ENCODE peak calls at places on chromosomes 1 and 21, in six cellular contexts. F is neural progenitor cell, K is PC-9, N is PC-3, R is GM23248, D is MM.1S. M is an unnamed sample. For H3F3A, the result is how much of the 10 kb centered on the place peaks cover.

GRCh38 chr1:214583824-214584554 is 19.0 kb upstream of the CENPF start:
- DNase-seq in F (no peak), K (no peak), N (peak), R (peak), D (no peak), M (no peak)

GRCh38 chr1:147669475-147670318 is 627 bp downstream of the ACP6 start:
- DNase-seq in F (peak), K (peak), N (peak), R (peak), D (peak), M (peak)

GRCh38 chr1:67572594-67573221 is 112.3 kb upstream of the GADD45A start:
- DNase-seq in F (no peak), K (peak), N (peak), R (peak), D (no peak), M (no peak)

GRCh38 chr1:241964550-241965241 is 7.1 kb downstream of the BECN2 start:
- DNase-seq in F (no peak), K (no peak), N (no peak), R (no peak), D (no peak), M (no peak)

GRCh38 chr1:154757149-154757548 is 112.9 kb downstream of the KCNN3 start:
- DNase-seq in F (no peak), K (no peak), N (no peak), R (no peak), D (no peak), M (no peak)

GRCh38 chr1:216587715-216588114 is 135.5 kb downstream of the ESRRG start:
- DNase-seq in F (no peak), K (no peak), N (peak), R (no peak), D (no peak), M (no peak)

GRCh38 chr1:28111157-28111556 is 22.7 kb upstream of the EYA3 start:
- DNase-seq in F (no peak), K (peak), N (peak), R (peak), D (no peak), M (no peak)

GRCh38 chr1:243910612-243911011 is 60.6 kb upstream of the AKT3 start:
- DNase-seq in F (no peak), K (no peak), N (no peak), R (no peak), D (no peak), M (no peak)

GRCh38 chr1:175479521-175480342 is 263.7 kb downstream of the TNR start:
- DNase-seq in F (no peak), K (peak), N (no peak), R (peak), D (no peak), M (no peak)

GRCh38 chr21:36127250-36127904 is 7.5 kb upstream of the CBR3 start:
- DNase-seq in F (no peak), K (no peak), N (no peak), R (no peak), D (no peak), M (no peak)

GRCh38 chr21:16794944-16795343 is 717.9 kb upstream of the CXADR start:
- DNase-seq in F (no peak), K (peak), N (peak), R (peak), D (no peak), M (no peak)

GRCh38 chr1:216670118-216670870 is 52.9 kb downstream of the ESRRG start:
- DNase-seq in F (no peak), K (no peak), N (peak), R (peak), D (no peak), M (peak)

GRCh38 chr1:29383972-29384371 is 147.7 kb downstream of the PTPRU start:
- DNase-seq in F (no peak), K (no peak), N (peak), R (peak), D (no peak), M (no peak)

GRCh38 chr1:228174482-228175315 is 9.1 kb downstream of the IBA57 start:
- DNase-seq in F (peak), K (no peak), N (peak), R (peak), D (no peak), M (peak)

GRCh38 chr1:98422821-98423220 is 238.7 kb upstream of the SNX7 start:
- DNase-seq in F (no peak), K (no peak), N (no peak), R (no peak), D (no peak), M (no peak)
- H3F3A ChIP-seq in F (under half), K (under half), N (under half), R (under half), D (under half), M (under half)

GRCh38 chr1:198270421-198270820 is 113.6 kb downstream of the NEK7 start:
- DNase-seq in F (no peak), K (no peak), N (no peak), R (no peak), D (no peak), M (no peak)

GRCh38 chr1:198267056-198267455 is 110.3 kb downstream of the NEK7 start:
- DNase-seq in F (no peak), K (no peak), N (no peak), R (no peak), D (no peak), M (no peak)

GRCh38 chr1:198268784-198269183 is 112.0 kb downstream of the NEK7 start:
- DNase-seq in F (no peak), K (no peak), N (no peak), R (no peak), D (no peak), M (no peak)

GRCh38 chr1:198269352-198269940 is 112.6 kb downstream of the NEK7 start:
- DNase-seq in F (no peak), K (no peak), N (peak), R (peak), D (no peak), M (no peak)

DNA sequence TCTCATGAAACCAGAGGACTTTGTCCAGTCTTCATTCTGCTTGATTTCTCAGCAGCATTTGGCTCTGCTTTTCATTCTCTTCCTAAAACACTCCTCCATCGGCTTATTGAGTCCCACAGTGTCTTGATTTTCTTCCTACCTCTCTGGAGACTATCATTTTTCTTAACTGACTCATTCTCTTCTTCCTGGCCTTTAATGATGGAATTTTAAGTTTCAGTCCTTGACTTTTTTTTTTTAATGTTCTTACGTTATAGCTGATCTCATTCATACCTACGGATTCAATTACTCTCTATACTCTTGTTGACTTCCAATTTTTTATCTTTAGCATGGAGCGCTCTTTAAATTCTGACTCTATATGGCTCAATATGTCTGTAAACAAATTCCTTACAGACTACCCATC is 111.1 kb downstream of the NEK7 start:
- DNase-seq in F (no peak), K (no peak), N (peak), R (peak), D (no peak), M (no peak)
- H3F3A ChIP-seq in F (under half), K (under half), N (under half), R (half or more), D (under half), M (under half)

GRCh38 chr1:21514245-21514644 is 5.0 kb downstream of the ALPL start:
- DNase-seq in F (no peak), K (no peak), N (no peak), R (no peak), D (no peak), M (no peak)
- H3F3A ChIP-seq in F (under half), K (under half), N (under half), R (under half), D (under half), M (under half)

GRCh38 chr1:203280061-203280460 is 25.3 kb upstream of the BTG2 start:
- DNase-seq in F (no peak), K (no peak), N (no peak), R (no peak), D (no peak), M (no peak)
- H3F3A ChIP-seq in F (under half), K (under half), N (under half), R (under half), D (under half), M (under half)